ENCODE peak calls at places on chromosome 17, in seven cellular contexts. C, H, N, U, B, G and K are unnamed samples.

GRCh38 chr17:54971147-54971546 is 2.6 kb downstream of the STXBP4 start:
- DNase-seq in C (no peak), H (no peak), N (no peak), U (no peak), B (no peak), G (no peak), K (no peak)

GRCh38 chr17:9226794-9227135 is 205.5 kb downstream of the NTN1 start:
- DNase-seq in C (peak), H (no peak), N (no peak), U (no peak), B (no peak), G (no peak), K (no peak)

GRCh38 chr17:52159810-52160578 is 1.5 kb upstream of the CA10 start:
- DNase-seq in C (no peak), H (no peak), N (no peak), U (no peak), B (no peak), G (no peak), K (no peak)

GRCh38 chr17:71741836-71742235 is 379.0 kb upstream of the SOX9 start:
- DNase-seq in C (no peak), H (no peak), N (no peak), U (no peak), B (no peak), G (no peak), K (no peak)

GRCh38 chr17:18250708-18251107 is 7.8 kb downstream of the FLII start:
- DNase-seq in C (no peak), H (no peak), N (no peak), U (no peak), B (no peak), G (no peak), K (no peak)

GRCh38 chr17:11996722-11997146 is 541 bp downstream of the ZNF18 start:
- DNase-seq in C (no peak), H (no peak), N (no peak), U (peak), B (peak), G (peak), K (no peak)

GRCh38 chr17:8946071-8946470 is 19.4 kb downstream of the PIK3R5 start:
- DNase-seq in C (no peak), H (no peak), N (no peak), U (no peak), B (no peak), G (no peak), K (no peak)

GRCh38 chr17:43418441-43419374 is 19.9 kb downstream of the ARL4D start:
- DNase-seq in C (peak), H (peak), N (no peak), U (no peak), B (peak), G (no peak), K (no peak)

GRCh38 chr17:44924107-44924544 is 8.8 kb upstream of the GFAP start:
- DNase-seq in C (no peak), H (no peak), N (no peak), U (no peak), B (no peak), G (no peak), K (no peak)

GRCh38 chr17:73952498-73953205 is 250.8 kb upstream of the RPL38 start:
- DNase-seq in C (peak), H (peak), N (peak), U (no peak), B (no peak), G (peak), K (peak)

GRCh38 chr17:47208744-47209488 is at the start of gene MYL4:
- DNase-seq in C (no peak), H (no peak), N (no peak), U (no peak), B (peak), G (no peak), K (no peak)

GRCh38 chr17:51827140-51827539 is 331.4 kb downstream of the CA10 start:
- DNase-seq in C (no peak), H (no peak), N (no peak), U (no peak), B (no peak), G (no peak), K (no peak)

GRCh38 chr17:50055055-50055425 is 870 bp upstream of the ITGA3 start:
- DNase-seq in C (peak), H (no peak), N (peak), U (peak), B (no peak), G (no peak), K (no peak)

GRCh38 chr17:32341141-32341856 is 674 bp downstream of the C17orf75 start:
- DNase-seq in C (no peak), H (no peak), N (no peak), U (no peak), B (no peak), G (peak), K (no peak)

GRCh38 chr17:60819447-60820130 is 141.9 kb downstream of the BCAS3 start:
- DNase-seq in C (no peak), H (no peak), N (no peak), U (no peak), B (no peak), G (no peak), K (no peak)

GRCh38 chr17:32783602-32784001 is 93.3 kb downstream of the MYO1D start:
- DNase-seq in C (no peak), H (no peak), N (no peak), U (no peak), B (peak), G (peak), K (no peak)

GRCh38 chr17:38355256-38355655 is 3.6 kb downstream of the SOCS7 start:
- DNase-seq in C (no peak), H (no peak), N (no peak), U (no peak), B (no peak), G (no peak), K (no peak)

GRCh38 chr17:66268247-66268927 is 34.0 kb upstream of the PRKCA start:
- DNase-seq in C (no peak), H (no peak), N (no peak), U (no peak), B (peak), G (no peak), K (no peak)

GRCh38 chr17:43673516-43674323 is 12.0 kb upstream of the MEOX1 start:
- DNase-seq in C (peak), H (peak), N (peak), U (no peak), B (peak), G (peak), K (peak)

GRCh38 chr17:40463122-40463550 is 19.9 kb downstream of the IGFBP4 start:
- DNase-seq in C (no peak), H (no peak), N (no peak), U (no peak), B (no peak), G (no peak), K (no peak)

GRCh38 chr17:21209511-21210175 is 4.3 kb downstream of the TMEM11 start:
- DNase-seq in C (peak), H (peak), N (no peak), U (no peak), B (peak), G (no peak), K (no peak)

GRCh38 chr17:226773-227580 is 45.5 kb upstream of the DOC2B start:
- DNase-seq in C (peak), H (peak), N (no peak), U (no peak), B (no peak), G (no peak), K (no peak)

GRCh38 chr17:43085489-43085888 is 39.7 kb downstream of the BRCA1 start:
- DNase-seq in C (no peak), H (no peak), N (no peak), U (no peak), B (no peak), G (no peak), K (no peak)

GRCh38 chr17:80683625-80684100 is 139.0 kb downstream of the RPTOR start:
- DNase-seq in C (no peak), H (no peak), N (no peak), U (no peak), B (no peak), G (no peak), K (no peak)

GRCh38 chr17:37134050-37134449 is 185.3 kb downstream of the AATF start:
- DNase-seq in C (no peak), H (no peak), N (no peak), U (no peak), B (no peak), G (no peak), K (no peak)

GRCh38 chr17:29873476-29873875 is 56.6 kb downstream of the SSH2 start:
- DNase-seq in C (no peak), H (no peak), N (no peak), U (no peak), B (no peak), G (no peak), K (no peak)

GRCh38 chr17:43651621-43652480 is 9.9 kb downstream of the MEOX1 start:
- DNase-seq in C (no peak), H (no peak), N (no peak), U (no peak), B (no peak), G (no peak), K (no peak)

GRCh38 chr17:79330696-79331095 is 256.1 kb downstream of the ENGASE start:
- DNase-seq in C (peak), H (no peak), N (no peak), U (no peak), B (no peak), G (no peak), K (no peak)

GRCh38 chr17:48560452-48560817 is 15.5 kb upstream of the HOXB2 start:
- DNase-seq in C (no peak), H (no peak), N (no peak), U (no peak), B (no peak), G (no peak), K (no peak)

GRCh38 chr17:48155889-48156670 is 48.5 kb downstream of the SNX11 start:
- DNase-seq in C (no peak), H (no peak), N (no peak), U (no peak), B (no peak), G (no peak), K (no peak)

GRCh38 chr17:67414559-67414958 is 37.5 kb downstream of the PITPNC1 start:
- DNase-seq in C (no peak), H (no peak), N (no peak), U (no peak), B (no peak), G (no peak), K (no peak)

GRCh38 chr17:30970757-30971567 is at the start of gene RNF135:
- DNase-seq in C (peak), H (peak), N (peak), U (peak), B (peak), G (peak), K (peak)
- TF ChIP-seq CTCF in C (peak), H (peak), N (peak), U (peak), B (peak), G (peak), K (peak)

DNA sequence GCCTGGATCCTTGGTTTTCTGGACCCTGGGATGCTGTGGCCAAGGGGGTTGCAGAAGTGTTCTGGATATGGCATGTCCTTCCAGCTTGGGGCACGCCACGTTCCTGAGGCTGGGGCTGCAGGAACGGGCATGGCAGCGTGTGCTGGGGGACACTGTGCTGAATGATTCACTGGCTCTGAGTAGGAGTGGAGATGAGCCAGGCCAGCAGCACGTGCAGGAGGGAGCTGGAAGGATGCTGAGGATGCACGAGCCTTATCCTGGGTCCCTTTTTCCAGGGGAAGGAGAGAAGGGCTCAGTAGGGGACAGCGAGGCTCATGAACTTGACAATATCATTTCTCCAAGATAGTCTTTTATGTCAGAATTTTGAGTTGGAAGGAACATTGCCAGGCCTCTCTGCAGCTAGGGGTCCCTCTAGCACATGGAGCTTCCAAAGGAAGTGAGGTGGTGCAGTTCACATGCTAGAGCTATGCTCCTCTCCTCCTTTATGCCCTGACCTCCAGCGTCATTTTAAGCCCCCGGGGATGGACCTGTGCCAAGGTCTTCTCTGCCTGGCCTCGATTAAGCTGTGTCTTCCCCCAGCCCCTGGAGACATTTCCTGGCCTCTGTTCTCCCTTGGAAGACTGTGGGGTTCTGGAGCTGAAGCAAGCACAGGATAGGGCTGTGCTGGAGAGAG is 125.9 kb downstream of the OR1D5 start:
- DNase-seq in C (no peak), H (no peak), N (no peak), U (no peak), B (no peak), G (no peak), K (no peak)
- TF ChIP-seq CTCF in C (no peak), H (peak), N (no peak), U (no peak), B (no peak), G (no peak), K (no peak)

GRCh38 chr17:1713878-1714487 is 3.8 kb upstream of the TLCD2 start:
- DNase-seq in C (peak), H (no peak), N (peak), U (no peak), B (peak), G (no peak), K (no peak)
- TF ChIP-seq CTCF in C (peak), H (peak), N (peak), U (no peak), B (peak), G (peak), K (peak)

GRCh38 chr17:28684963-28685362 is 23.0 kb downstream of the SUPT6H start:
- DNase-seq in C (peak), H (no peak), N (no peak), U (no peak), B (peak), G (no peak), K (no peak)
- TF ChIP-seq CTCF in C (peak), H (peak), N (no peak), U (no peak), B (peak), G (no peak), K (no peak)

GRCh38 chr17:70099267-70099666 is 24.2 kb downstream of the KCNJ16 start:
- DNase-seq in C (no peak), H (no peak), N (no peak), U (no peak), B (no peak), G (no peak), K (no peak)
- TF ChIP-seq CTCF in C (no peak), H (no peak), N (no peak), U (no peak), B (no peak), G (no peak), K (no peak)

DNA sequence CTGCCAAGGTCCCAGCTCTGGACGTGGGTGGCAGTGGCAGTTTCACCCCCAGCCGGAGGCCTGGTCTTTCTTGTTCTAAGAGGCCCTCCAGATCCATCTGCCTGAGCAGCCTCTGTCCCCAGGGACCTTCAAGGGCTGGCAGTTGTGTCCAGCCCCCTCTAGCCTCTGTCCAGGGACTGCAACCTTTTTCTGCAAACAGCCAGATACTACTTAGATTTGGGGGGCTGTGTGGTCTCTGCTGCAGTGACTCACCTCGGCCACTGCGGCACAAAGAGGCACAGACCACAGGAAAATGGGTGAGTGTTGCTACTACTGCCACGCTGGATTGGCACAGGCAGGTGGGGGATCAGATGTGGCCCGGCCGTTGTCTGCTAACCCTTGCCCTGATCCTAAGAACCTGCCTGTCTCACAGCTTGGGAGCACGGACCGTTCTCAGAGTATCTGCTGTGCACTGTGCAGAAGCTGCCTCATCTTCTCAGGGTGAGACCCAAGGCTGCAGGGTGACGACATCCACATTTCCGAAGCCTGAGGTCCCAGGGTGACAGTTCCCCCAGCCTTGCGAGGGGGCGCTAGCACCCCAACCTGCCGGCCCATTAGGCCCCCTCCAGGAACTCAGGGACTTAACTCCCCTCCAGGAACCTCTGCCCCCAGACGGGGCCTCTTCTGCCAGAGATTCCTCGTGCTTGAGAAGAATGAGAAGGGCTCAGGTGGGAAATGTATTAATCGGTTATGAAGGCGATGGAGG is 27.6 kb downstream of the MXRA7 start:
- DNase-seq in C (no peak), H (no peak), N (no peak), U (no peak), B (no peak), G (no peak), K (no peak)
- TF ChIP-seq CTCF in C (no peak), H (peak), N (no peak), U (no peak), B (no peak), G (no peak), K (peak)

DNA sequence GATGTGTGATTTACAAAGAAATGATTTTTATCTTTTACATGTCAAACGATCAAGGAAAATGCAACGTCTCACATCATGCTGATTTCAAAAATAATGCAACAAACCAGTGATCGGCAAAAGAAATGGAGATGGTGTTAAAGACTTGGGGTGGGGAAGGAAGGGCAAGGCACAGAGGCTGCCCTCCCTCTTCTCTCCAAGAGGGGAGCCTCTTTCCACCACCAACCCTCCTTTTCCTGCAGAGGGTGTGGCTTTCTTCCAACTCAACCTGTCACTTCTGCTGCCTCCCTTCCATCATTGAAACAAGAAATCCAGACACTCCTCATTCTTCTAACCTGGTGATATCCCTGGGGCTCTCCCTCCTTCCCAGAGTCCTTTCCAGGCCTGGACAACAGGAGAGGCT is 320.8 kb downstream of the SLC39A11 start:
- DNase-seq in C (no peak), H (no peak), N (no peak), U (no peak), B (no peak), G (no peak), K (no peak)
- TF ChIP-seq CTCF in C (no peak), H (no peak), N (no peak), U (no peak), B (no peak), G (no peak), K (no peak)

DNA sequence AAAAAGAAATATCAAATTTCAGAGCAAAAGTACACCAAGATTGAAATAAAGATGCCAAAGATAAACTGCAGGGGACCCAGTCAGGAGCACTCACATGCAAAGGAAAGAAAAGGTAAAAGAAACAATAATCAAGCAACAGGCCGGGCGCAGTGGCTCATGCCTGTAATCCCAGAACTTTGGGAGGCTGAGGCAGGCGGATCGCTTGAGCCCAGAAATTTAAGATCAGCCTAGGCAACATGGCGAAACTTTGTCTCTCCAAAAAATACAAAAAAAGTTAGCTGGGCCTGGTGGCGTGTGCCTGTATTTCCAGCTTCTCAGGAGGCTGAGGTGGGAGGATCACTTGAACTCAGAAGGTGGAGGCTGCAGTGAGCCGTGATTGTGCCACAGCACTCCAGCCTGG is 107.6 kb upstream of the SMURF2 start:
- DNase-seq in C (peak), H (no peak), N (no peak), U (no peak), B (no peak), G (no peak), K (no peak)
- TF ChIP-seq CTCF in C (no peak), H (no peak), N (no peak), U (no peak), B (no peak), G (no peak), K (no peak)